ENCODE peak calls at places on chromosomes 16 and 17, in eight cellular contexts. D is ascending aorta; N is tibial artery; X is activated naive CD4-positive, alpha-beta T cell treated with anti-CD3 and anti-CD28 coated beads, Interleukin-2, amount 10 ng/mL, durations not matched to agents 7 days and 5 days; I is non-pigmented ciliary epithelial cell; T is GM04503; C is H54; H is stomach. O is an unnamed sample.

GRCh38 chr16:12985516-12985915 is 84.1 kb downstream of the SHISA9 start:
- DNase-seq in I (no peak), X (no peak), D (no peak), C (no peak), H (no peak), T (no peak), N (no peak), O (no peak)

GRCh38 chr17:17913695-17914332 is 58.4 kb downstream of the TOM1L2 start:
- DNase-seq in T (peak), H (peak), D (peak), C (peak), N (peak), X (peak), I (peak), O (no peak)

GRCh38 chr17:69762359-69762758 is 312.7 kb upstream of the KCNJ16 start:
- DNase-seq in X (no peak), C (no peak), N (no peak), D (no peak), H (no peak), I (no peak), T (no peak), O (no peak)

GRCh38 chr16:19307587-19308241 is 22.2 kb downstream of the CLEC19A start:
- DNase-seq in X (peak), C (no peak), H (no peak), T (no peak), I (no peak), D (no peak), N (no peak), O (no peak)

GRCh38 chr17:28033972-28034714 is 8.3 kb upstream of the NLK start:
- DNase-seq in N (no peak), T (peak), I (peak), D (no peak), C (peak), X (no peak), H (no peak), O (no peak)

GRCh38 chr17:47304191-47304590 is 19.6 kb upstream of the EFCAB13 start:
- DNase-seq in X (no peak), D (no peak), H (no peak), I (no peak), N (no peak), T (peak), C (no peak), O (no peak)

GRCh38 chr17:10197721-10198508 is 491 bp downstream of the GAS7 start:
- DNase-seq in C (no peak), I (no peak), D (no peak), N (no peak), H (no peak), T (no peak), X (peak), O (no peak)

GRCh38 chr16:56357291-56357764 is 68.0 kb downstream of the AMFR start:
- DNase-seq in D (peak), C (peak), N (peak), X (no peak), T (peak), H (peak), I (peak), O (no peak)

GRCh38 chr17:19979917-19980770 is 2.5 kb upstream of the AKAP10 start:
- DNase-seq in T (no peak), H (no peak), C (no peak), I (no peak), X (no peak), N (peak), D (peak), O (no peak)

GRCh38 chr16:57004387-57005250 is 15.3 kb downstream of the NLRC5 start:
- DNase-seq in X (no peak), C (no peak), T (no peak), N (peak), D (no peak), I (no peak), H (no peak), O (no peak)

GRCh38 chr16:85029413-85029794 is 1.8 kb downstream of the KIAA0513 start:
- DNase-seq in H (no peak), C (peak), I (no peak), T (no peak), X (peak), D (no peak), N (no peak), O (no peak)

GRCh38 chr17:48113201-48113676 is 5.7 kb downstream of the SNX11 start:
- DNase-seq in N (no peak), T (no peak), I (no peak), C (no peak), H (no peak), D (no peak), X (peak), O (peak)

GRCh38 chr17:75864448-75864871 is 9.3 kb upstream of the WBP2 start:
- DNase-seq in C (peak), H (peak), D (no peak), X (peak), N (peak), T (no peak), I (no peak), O (no peak)

GRCh38 chr16:31502981-31503380 is 5.2 kb downstream of the RUSF1 start:
- DNase-seq in N (no peak), H (no peak), D (no peak), I (peak), T (peak), C (no peak), X (no peak), O (no peak)

GRCh38 chr17:11294826-11295225 is 53.8 kb downstream of the SHISA6 start:
- DNase-seq in C (no peak), N (no peak), X (no peak), H (no peak), I (no peak), D (no peak), T (no peak), O (no peak)

GRCh38 chr17:49691086-49691676 is 13.3 kb upstream of the SPOP start:
- DNase-seq in C (no peak), N (peak), T (no peak), H (no peak), D (peak), X (no peak), I (no peak), O (no peak)

GRCh38 chr16:85746431-85747227 is 4.3 kb downstream of the C16orf74 start:
- DNase-seq in N (no peak), T (no peak), H (no peak), I (no peak), C (peak), D (no peak), X (no peak), O (no peak)

GRCh38 chr16:14486520-14487303 is 143.3 kb downstream of the PARN start:
- DNase-seq in X (no peak), C (peak), D (peak), T (peak), H (peak), I (peak), N (peak), O (no peak)

GRCh38 chr17:76032073-76032779 is 5.1 kb upstream of the EVPL start:
- DNase-seq in T (no peak), I (no peak), H (no peak), D (no peak), X (no peak), C (no peak), N (no peak), O (no peak)

GRCh38 chr17:77571562-77571981 is 386.9 kb upstream of the TNRC6C start:
- DNase-seq in T (no peak), H (peak), C (no peak), D (peak), X (peak), N (peak), I (no peak), O (peak)

GRCh38 chr17:48427598-48427997 is 2.4 kb downstream of the SKAP1 start:
- DNase-seq in D (no peak), T (no peak), H (no peak), C (no peak), X (peak), N (no peak), I (no peak), O (peak)

GRCh38 chr16:87854053-87854906 is 15.0 kb downstream of the SLC7A5 start:
- DNase-seq in I (no peak), T (no peak), N (no peak), D (no peak), H (no peak), C (peak), X (no peak), O (no peak)

GRCh38 chr17:78043031-78043430 is 84.5 kb downstream of the TNRC6C start:
- DNase-seq in I (no peak), H (no peak), X (no peak), D (no peak), T (no peak), N (no peak), C (no peak), O (no peak)

GRCh38 chr17:56913000-56913866 is 616 bp downstream of the TRIM25 start:
- DNase-seq in D (no peak), N (no peak), H (no peak), T (no peak), I (no peak), X (no peak), C (peak), O (no peak)